ENCODE peak calls at places on chromosomes 16 and 17, in ten cellular contexts. T is fibroblast of lung; B is CD4-positive, alpha-beta T cell; X is stomach; J is body of pancreas; W is Peyer's patch; Q is lower leg skin; E is AG04449; F is bronchial epithelial cell; Z is lung. C is an unnamed sample.

GRCh38 chr16:53091508-53092211 is 36.9 kb downstream of the CHD9 start:
- DNase-seq in T (peak; percentile 95), B (no peak), X (peak; percentile 27), J (peak; percentile 71), W (peak; percentile 60), Q (peak; percentile 83), E (peak; percentile 81), F (peak; percentile 46), Z (peak; percentile 69), C (peak; percentile 84)

GRCh38 chr17:59513934-59514841 is 51.2 kb upstream of the DHX40 start:
- DNase-seq in T (peak; percentile 85), B (no peak), X (peak; percentile 82), J (peak; percentile 91), W (peak; percentile 88), Q (peak; percentile 74), E (no peak), F (peak; percentile 56), Z (peak; percentile 93), C (peak; percentile 66)

GRCh38 chr16:15703029-15703736 is 53.1 kb downstream of the NDE1 start:
- DNase-seq in T (no peak), B (no peak), X (no peak), J (no peak), W (no peak), Q (no peak), E (no peak), F (no peak), Z (no peak), C (no peak)

GRCh38 chr17:61140386-61140785 is 259.3 kb upstream of the TBX2 start:
- DNase-seq in T (no peak), B (no peak), X (no peak), J (no peak), W (no peak), Q (no peak), E (no peak), F (no peak), Z (no peak), C (no peak)

GRCh38 chr17:8588877-8589276 is 41.6 kb downstream of the MYH10 start:
- DNase-seq in T (no peak), B (no peak), X (no peak), J (no peak), W (no peak), Q (no peak), E (no peak), F (no peak), Z (no peak), C (no peak)

GRCh38 chr16:77212736-77213541 is 13.7 kb downstream of the SYCE1L start:
- DNase-seq in T (peak; percentile 39), B (peak; percentile 57), X (peak; percentile 62), J (peak; percentile 54), W (peak; percentile 84), Q (peak; percentile 62), E (no peak), F (no peak), Z (peak; percentile 57), C (no peak)

GRCh38 chr17:42563543-42563942 is 1.6 kb downstream of the COASY start:
- DNase-seq in T (no peak), B (no peak), X (peak; percentile 80), J (peak; percentile 82), W (no peak), Q (no peak), E (no peak), F (peak; percentile 33), Z (no peak), C (no peak)

GRCh38 chr16:2149630-2150417 is 1.4 kb downstream of the RAB26 start:
- DNase-seq in T (no peak), B (no peak), X (no peak), J (no peak), W (no peak), Q (no peak), E (no peak), F (peak; percentile 7), Z (no peak), C (no peak)

GRCh38 chr17:65800655-65801054 is 239.2 kb upstream of the AXIN2 start:
- DNase-seq in T (no peak), B (no peak), X (no peak), J (no peak), W (no peak), Q (no peak), E (no peak), F (no peak), Z (no peak), C (no peak)

GRCh38 chr17:65797101-65797500 is 235.7 kb upstream of the AXIN2 start:
- DNase-seq in T (no peak), B (no peak), X (no peak), J (no peak), W (no peak), Q (no peak), E (no peak), F (no peak), Z (no peak), C (no peak)

GRCh38 chr17:65799454-65799853 is 238.0 kb upstream of the AXIN2 start:
- DNase-seq in T (no peak), B (no peak), X (no peak), J (no peak), W (no peak), Q (no peak), E (no peak), F (no peak), Z (no peak), C (no peak)

GRCh38 chr17:65799869-65800268 is 238.4 kb upstream of the AXIN2 start:
- DNase-seq in T (no peak), B (no peak), X (no peak), J (no peak), W (no peak), Q (no peak), E (no peak), F (no peak), Z (no peak), C (no peak)

GRCh38 chr17:65797809-65798208 is 236.4 kb upstream of the AXIN2 start:
- DNase-seq in T (peak; percentile 7), B (no peak), X (no peak), J (no peak), W (no peak), Q (no peak), E (no peak), F (no peak), Z (no peak), C (no peak)
- TF ChIP-seq CTCF in T (no peak), B (peak; percentile 40), X (peak; percentile 11), J (no peak), W (no peak), Q (no peak), E (peak; percentile 16), F (peak; percentile 25), Z (no peak), C (peak; percentile 27)

DNA sequence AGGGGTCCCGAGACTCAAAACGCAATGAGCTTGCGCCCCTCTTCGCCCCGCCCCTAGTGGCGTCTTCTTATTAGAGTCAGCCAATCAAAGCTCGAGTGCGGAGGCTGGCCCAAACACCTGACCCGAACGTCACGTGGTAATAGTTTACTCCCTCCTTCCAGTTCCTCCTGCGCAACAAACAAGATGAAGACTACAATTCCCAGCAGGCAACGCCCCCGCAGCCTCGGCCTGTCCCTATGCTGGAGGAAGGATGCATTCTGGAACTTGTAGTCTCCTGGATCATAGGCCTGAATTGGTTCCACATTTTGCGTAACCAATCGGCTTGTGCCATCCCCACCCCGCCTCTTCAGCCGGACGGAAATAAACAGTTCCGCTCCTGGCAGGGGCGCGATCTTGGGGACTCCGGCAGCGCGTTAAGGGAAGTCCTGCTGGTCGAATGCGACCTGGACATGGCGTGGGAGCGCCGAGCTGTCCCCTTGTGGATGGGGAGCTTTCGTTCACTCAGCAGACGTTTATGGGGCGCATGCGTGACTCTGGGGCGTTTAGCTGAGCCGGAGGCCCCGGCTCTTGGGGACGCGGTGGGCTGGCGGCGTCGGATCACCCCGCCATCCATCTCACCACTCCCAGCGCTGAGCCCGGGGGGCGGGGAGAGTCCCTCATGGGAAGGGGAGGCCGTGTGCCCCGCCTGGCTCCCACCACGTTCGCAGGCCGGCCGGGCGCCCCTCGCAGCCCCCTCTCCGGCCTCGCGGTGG is at the start of gene WBP2:
- DNase-seq in T (peak; percentile 100), B (peak; percentile 94), X (peak; percentile 98), J (peak; percentile 100), W (peak; percentile 99), Q (peak; percentile 100), E (peak; percentile 99), F (peak; percentile 100), Z (peak; percentile 99), C (peak; percentile 99)
- TF ChIP-seq CTCF in T (peak; percentile 37), B (peak; percentile 53), X (peak; percentile 32), J (no peak), W (peak; percentile 45), Q (no peak), E (peak; percentile 57), F (peak; percentile 29), Z (peak; percentile 3), C (peak; percentile 66)

DNA sequence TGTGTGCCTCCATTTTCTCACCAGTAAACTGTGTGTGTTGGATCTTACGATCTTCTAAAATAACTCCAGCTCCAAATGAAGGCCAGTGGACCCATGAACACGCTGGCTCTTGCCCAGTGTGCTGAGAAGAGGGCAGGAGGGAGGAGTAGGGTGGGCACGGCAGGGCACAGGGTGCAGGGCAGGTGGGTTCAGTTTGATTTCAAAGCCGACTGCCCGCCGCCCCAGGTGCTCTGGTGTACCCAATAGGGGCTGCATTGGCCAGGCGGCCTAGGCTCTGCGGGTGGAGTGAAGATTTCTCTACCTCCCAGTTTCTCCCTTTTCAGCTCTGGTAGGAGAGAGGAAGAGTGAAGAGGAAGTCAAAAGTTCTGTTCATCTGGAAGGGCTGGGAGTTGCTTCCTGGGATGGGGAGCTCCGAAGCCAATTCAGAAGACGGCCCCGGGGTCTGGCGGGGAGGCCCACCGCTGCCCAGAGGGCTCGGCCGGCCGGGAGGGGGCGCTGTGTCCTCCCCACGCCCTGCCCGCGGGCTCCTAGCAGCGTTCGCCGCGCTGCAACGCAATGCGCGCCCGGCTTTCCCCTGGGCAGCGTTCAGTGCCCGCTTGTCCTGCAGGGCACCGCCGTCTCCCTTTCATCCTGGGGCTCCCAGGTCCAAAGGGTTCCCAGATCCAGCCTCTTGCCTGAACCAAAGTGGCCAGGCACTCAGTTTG is 1.1 kb upstream of the CRHR1 start:
- DNase-seq in T (no peak), B (peak; percentile 11), X (no peak), J (no peak), W (no peak), Q (no peak), E (no peak), F (no peak), Z (no peak), C (no peak)
- TF ChIP-seq CTCF in T (no peak), B (no peak), X (no peak), J (peak; percentile 19), W (no peak), Q (no peak), E (peak; percentile 37), F (peak; percentile 45), Z (no peak), C (peak; percentile 58)

GRCh38 chr17:57115377-57115776 is 30.3 kb downstream of the AKAP1 start:
- DNase-seq in T (no peak), B (no peak), X (no peak), J (no peak), W (no peak), Q (no peak), E (no peak), F (no peak), Z (no peak), C (no peak)

GRCh38 chr17:57113656-57114055 is 28.6 kb downstream of the AKAP1 start:
- DNase-seq in T (no peak), B (no peak), X (no peak), J (no peak), W (no peak), Q (no peak), E (no peak), F (no peak), Z (no peak), C (no peak)

GRCh38 chr17:57115916-57116315 is 30.9 kb downstream of the AKAP1 start:
- DNase-seq in T (no peak), B (no peak), X (no peak), J (no peak), W (no peak), Q (no peak), E (no peak), F (no peak), Z (no peak), C (no peak)

GRCh38 chr17:57112994-57113393 is 27.9 kb downstream of the AKAP1 start:
- DNase-seq in T (no peak), B (no peak), X (no peak), J (no peak), W (no peak), Q (no peak), E (no peak), F (no peak), Z (no peak), C (no peak)

GRCh38 chr17:57114085-57114673 is 29.1 kb downstream of the AKAP1 start:
- DNase-seq in T (peak; percentile 21), B (peak; percentile 64), X (peak; percentile 63), J (peak; percentile 40), W (peak; percentile 86), Q (no peak), E (no peak), F (no peak), Z (no peak), C (no peak)
- TF ChIP-seq CTCF in T (peak; percentile 69), B (peak; percentile 88), X (peak; percentile 79), J (peak; percentile 84), W (peak; percentile 63), Q (no peak), E (peak; percentile 88), F (peak; percentile 80), Z (peak; percentile 62), C (peak; percentile 69)